ENCODE peak calls at places on chromosomes 1 and 21, in six cellular contexts. B is transverse colon, Q is choroid plexus epithelial cell, F is heart left ventricle, T is mammary epithelial cell, M is breast epithelium. Y is an unnamed sample.
A peak's percentile ranks its signal among the peaks of the same experiment; 100 is the strongest.

GRCh38 chr1:209547626-209548025 is 35.9 kb upstream of the CAMK1G start:
- DNase-seq in T (no peak), F (no peak), Q (no peak), M (no peak), B (no peak), Y (no peak)

GRCh38 chr21:44013380-44014088 is 1.4 kb downstream of the TRAPPC10 start:
- DNase-seq in B (peak; percentile 23), F (no peak), T (peak; percentile 35), M (no peak), Q (peak; percentile 48), Y (no peak)

GRCh38 chr1:5990913-5991783 is 1.1 kb downstream of the NPHP4 start:
- DNase-seq in Q (peak; percentile 36), B (peak; percentile 43), M (no peak), F (peak; percentile 78), T (peak; percentile 23), Y (no peak)

GRCh38 chr21:42652527-42653491 is 612 bp upstream of the PDE9A start:
- DNase-seq in B (peak; percentile 56), M (peak; percentile 35), T (peak; percentile 29), Q (peak; percentile 29), F (peak; percentile 79), Y (no peak)

GRCh38 chr1:199182151-199182843 is 543.5 kb downstream of the PTPRC start:
- DNase-seq in B (no peak), T (no peak), M (no peak), F (no peak), Q (peak; percentile 58), Y (no peak)

GRCh38 chr21:46082638-46083270 is 15.2 kb upstream of the COL6A2 start:
- DNase-seq in Q (no peak), F (peak; percentile 51), M (peak; percentile 16), T (no peak), B (no peak), Y (no peak)

GRCh38 chr1:111660204-111661150 is 40.9 kb downstream of the RAP1A start:
- DNase-seq in T (no peak), M (no peak), F (no peak), Q (peak; percentile 21), B (no peak), Y (peak; percentile 13)

GRCh38 chr1:70411360-70411844 is 334 bp downstream of the CTH start:
- DNase-seq in M (no peak), F (no peak), Q (peak; percentile 58), T (no peak), B (no peak), Y (no peak)

GRCh38 chr1:158972841-158973240 is 36.9 kb upstream of the IFI16 start:
- DNase-seq in F (no peak), T (peak; percentile 21), M (no peak), B (no peak), Q (peak; percentile 38), Y (peak; percentile 13)

GRCh38 chr1:165364432-165365133 is 8.1 kb upstream of the LMX1A start:
- DNase-seq in F (no peak), M (peak; percentile 52), Q (no peak), B (no peak), T (peak; percentile 86), Y (no peak)

GRCh38 chr1:33195560-33195959 is 13.7 kb upstream of the TRIM62 start:
- DNase-seq in Q (peak; percentile 50), B (no peak), M (no peak), T (peak; percentile 41), F (no peak), Y (no peak)

GRCh38 chr1:225156254-225156653 is 226.8 kb downstream of the DNAH14 start:
- DNase-seq in F (no peak), Q (peak; percentile 4), B (no peak), M (no peak), T (no peak), Y (no peak)

GRCh38 chr1:247576514-247576913 is 11.6 kb upstream of the OR2G2 start:
- DNase-seq in B (no peak), Q (peak; percentile 4), M (no peak), F (no peak), T (peak; percentile 7), Y (no peak)

GRCh38 chr1:94702440-94702810 is 117.7 kb upstream of the SLC44A3 start:
- DNase-seq in F (no peak), T (no peak), Q (peak; percentile 44), M (no peak), B (no peak), Y (no peak)

GRCh38 chr1:25054526-25054925 is 124.5 kb upstream of the RUNX3 start:
- DNase-seq in M (no peak), B (no peak), T (no peak), F (no peak), Q (no peak), Y (no peak)

GRCh38 chr21:36113647-36114428 is 21.0 kb upstream of the CBR3 start:
- DNase-seq in M (no peak), Q (no peak), B (peak; percentile 85), F (no peak), T (no peak), Y (no peak)

GRCh38 chr1:148353461-148354283 is 129.4 kb downstream of the PPIAL4G start:
- DNase-seq in F (no peak), Q (peak; percentile 82), M (no peak), B (no peak), T (peak; percentile 74), Y (peak; percentile 36)

GRCh38 chr1:159077657-159077961 is 1.0 kb upstream of the AIM2 start:
- DNase-seq in B (no peak), Q (no peak), M (no peak), F (no peak), T (no peak), Y (no peak)

GRCh38 chr1:232923739-232924386 is 26.5 kb upstream of the NTPCR start:
- DNase-seq in B (no peak), M (no peak), T (peak; percentile 45), Q (no peak), F (no peak), Y (peak; percentile 19)

GRCh38 chr1:15156807-15157380 is 3.3 kb downstream of the TMEM51 start:
- DNase-seq in M (no peak), B (no peak), T (no peak), F (no peak), Q (no peak), Y (no peak)

GRCh38 chr1:84885469-84885868 is 7.5 kb downstream of the LPAR3 start:
- DNase-seq in T (no peak), M (no peak), B (no peak), F (no peak), Q (no peak), Y (no peak)

GRCh38 chr1:84883286-84883685 is 9.7 kb downstream of the LPAR3 start:
- DNase-seq in F (no peak), Q (peak; percentile 35), B (no peak), T (no peak), M (no peak), Y (no peak)

GRCh38 chr1:84888753-84889152 is 4.3 kb downstream of the LPAR3 start:
- DNase-seq in M (no peak), Q (no peak), B (peak; percentile 26), T (no peak), F (no peak), Y (no peak)

GRCh38 chr1:84887261-84887934 is 5.6 kb downstream of the LPAR3 start:
- DNase-seq in F (no peak), Q (peak; percentile 77), T (peak; percentile 94), M (no peak), B (no peak), Y (no peak)

DNA sequence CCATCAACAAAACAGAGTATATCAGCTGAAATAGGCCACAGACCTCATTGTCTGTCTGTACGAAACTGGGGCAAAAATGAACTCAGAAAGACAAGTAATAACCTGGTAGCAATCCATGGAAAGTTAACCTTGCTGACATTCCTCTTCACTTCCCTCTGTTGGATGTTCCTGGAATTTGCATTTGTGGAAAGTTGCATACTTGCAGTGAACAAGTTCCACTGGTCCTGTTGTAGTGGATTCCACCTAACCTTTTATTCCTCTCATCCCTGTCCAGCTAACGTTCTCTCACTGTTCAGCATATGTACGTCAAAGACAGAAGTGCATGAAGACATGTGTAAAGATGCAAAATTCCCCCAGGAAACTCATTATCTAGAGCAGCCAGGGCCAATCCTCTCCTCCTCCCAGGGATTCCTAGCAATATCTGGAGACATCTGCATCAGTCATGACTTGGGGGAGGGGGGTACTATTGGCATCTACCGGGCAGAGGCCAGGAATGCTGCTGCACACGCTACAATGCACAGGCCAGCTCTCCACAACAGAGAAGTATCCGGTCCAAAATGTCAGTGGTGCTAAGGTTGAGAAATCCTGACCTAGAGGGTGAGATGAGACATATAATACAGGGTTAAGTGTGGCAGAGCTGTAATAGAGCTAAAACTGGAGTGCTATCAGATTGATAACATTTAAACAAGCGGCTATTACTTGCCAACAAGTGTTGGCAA is 8.2 kb downstream of the LPAR3 start:
- DNase-seq in M (no peak), Q (no peak), B (no peak), F (no peak), T (no peak), Y (no peak)
- TF ChIP-seq CTCF in M (no peak), Q (no peak), B (no peak), F (no peak), T (peak; percentile 13), Y (no peak)

DNA sequence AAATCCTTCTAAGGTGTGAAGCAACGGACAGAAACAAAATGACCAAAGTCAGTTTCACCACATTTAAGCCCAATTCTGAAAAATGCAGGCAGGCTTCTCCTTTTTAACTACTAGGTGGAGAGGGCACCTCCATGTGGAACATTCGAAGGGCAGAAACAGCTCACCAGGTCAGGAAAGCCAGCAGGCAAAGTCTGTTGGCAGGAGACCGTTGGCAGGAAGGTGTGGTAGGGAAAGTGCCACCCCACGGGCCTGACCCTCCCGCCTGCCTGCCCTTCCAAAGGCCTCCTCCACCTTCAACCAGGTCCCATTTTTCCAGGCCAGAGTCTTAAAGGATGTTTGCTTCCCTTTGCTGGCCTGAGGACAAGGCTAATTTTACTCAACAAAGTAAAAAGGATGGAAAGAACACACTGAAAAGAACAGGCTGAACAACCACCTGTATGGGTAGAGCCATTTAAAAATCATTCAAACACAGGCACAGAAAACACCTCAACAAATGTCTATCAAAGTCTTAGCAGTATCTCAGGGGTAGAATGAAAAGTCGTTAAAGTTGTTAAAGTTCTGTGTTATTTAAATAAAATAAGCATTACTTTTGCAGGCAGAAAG is 26.4 kb downstream of the CAPZB start:
- DNase-seq in M (no peak), B (peak; percentile 72), T (no peak), Q (no peak), F (no peak), Y (no peak)
- TF ChIP-seq CTCF in M (no peak), B (no peak), T (no peak), Q (no peak), F (no peak), Y (no peak)

DNA sequence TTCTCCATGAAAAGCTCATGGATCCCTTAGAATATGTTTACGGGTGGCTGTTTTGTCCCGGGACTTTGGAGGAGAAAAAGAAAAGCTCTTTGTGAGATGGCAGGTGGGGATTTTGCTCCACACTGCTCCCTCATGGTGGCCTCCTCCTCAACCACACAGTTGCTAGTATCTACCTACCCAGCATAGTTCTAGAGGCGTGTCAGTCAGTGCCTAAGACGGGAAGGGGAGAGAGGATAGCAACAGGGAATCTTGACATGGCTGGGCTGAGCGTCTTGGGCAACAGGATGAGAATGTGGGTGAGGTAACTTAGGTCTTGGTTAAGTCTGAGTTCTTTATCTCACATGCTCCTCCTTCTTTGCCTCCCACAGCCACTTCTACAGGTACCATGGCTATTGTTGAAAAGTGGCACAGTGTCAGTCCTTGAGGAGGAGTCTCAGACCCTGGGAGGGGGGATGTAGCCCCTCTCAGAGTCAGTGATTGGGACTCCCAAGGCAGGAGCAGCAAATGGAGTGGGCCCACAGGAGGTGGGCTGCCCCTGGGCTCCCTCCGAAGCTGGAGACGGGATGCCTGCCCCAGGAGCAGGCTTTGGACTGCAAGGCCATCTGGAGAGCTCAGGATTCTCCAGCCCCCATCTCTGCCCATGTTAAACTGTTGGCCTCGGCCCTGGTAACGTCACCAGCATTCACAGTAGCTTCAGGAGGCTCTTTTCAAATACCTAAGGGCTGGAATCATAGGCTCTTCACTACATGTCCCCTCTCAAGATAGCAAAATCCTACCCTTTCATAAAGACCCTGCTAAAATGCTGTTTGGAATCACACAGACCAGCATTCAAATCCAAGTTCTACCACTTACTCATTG is 75.5 kb downstream of the TENT5C start:
- DNase-seq in M (no peak), B (no peak), Q (no peak), T (no peak), F (no peak), Y (no peak)
- TF ChIP-seq CTCF in M (no peak), B (no peak), Q (no peak), T (no peak), F (no peak), Y (peak; percentile 16)

GRCh38 chr1:180691322-180691721 is 59.5 kb downstream of the XPR1 start:
- DNase-seq in T (no peak), Q (peak; percentile 19), B (no peak), F (no peak), M (no peak), Y (no peak)
- TF ChIP-seq CTCF in T (no peak), Q (no peak), B (no peak), F (no peak), M (no peak), Y (no peak)